ENCODE peak calls at places on chromosomes 3 and 15, in seven cellular contexts. I is stomach; R is fibroblast of lung; J is mesendoderm; C is ovary; P is uterus; G is CD8-positive, alpha-beta memory T cell. Z is an unnamed sample.

GRCh38 chr3:157810924-157811718 is 295.1 kb downstream of the SHOX2 start:
- DNase-seq in I (no peak), R (no peak), J (no peak), C (no peak), P (no peak), G (no peak), Z (no peak)

GRCh38 chr3:34957707-34958106 is 681.6 kb upstream of the ARPP21 start:
- DNase-seq in I (no peak), R (peak; percentile 92), J (no peak), C (no peak), P (no peak), G (no peak), Z (no peak)

GRCh38 chr3:161914703-161915102 is 418.1 kb downstream of the OTOL1 start:
- DNase-seq in I (no peak), R (peak; percentile 85), J (peak; percentile 71), C (peak; percentile 21), P (peak; percentile 35), G (no peak), Z (no peak)

GRCh38 chr3:195248281-195248680 is 22.7 kb downstream of the XXYLT1 start:
- DNase-seq in I (no peak), R (no peak), J (no peak), C (no peak), P (no peak), G (no peak), Z (no peak)

GRCh38 chr3:9782777-9783176 is 9.5 kb downstream of the TADA3 start:
- DNase-seq in I (no peak), R (no peak), J (peak; percentile 51), C (no peak), P (no peak), G (no peak), Z (no peak)

GRCh38 chr3:117439812-117440211 is 730.2 kb downstream of the TUSC7 start:
- DNase-seq in I (no peak), R (peak; percentile 25), J (peak; percentile 71), C (no peak), P (no peak), G (no peak), Z (no peak)

GRCh38 chr3:24410861-24411260 is 83.8 kb downstream of the THRB start:
- DNase-seq in I (no peak), R (no peak), J (peak; percentile 15), C (no peak), P (no peak), G (no peak), Z (no peak)

GRCh38 chr15:75149911-75150709 is 51.6 kb upstream of the C15orf39 start:
- DNase-seq in I (no peak), R (peak; percentile 51), J (no peak), C (no peak), P (no peak), G (no peak), Z (no peak)

GRCh38 chr3:99720985-99721632 is 82.7 kb downstream of the COL8A1 start:
- DNase-seq in I (no peak), R (peak; percentile 59), J (no peak), C (peak; percentile 26), P (peak; percentile 31), G (no peak), Z (no peak)

GRCh38 chr3:13420051-13420816 is at the start of gene NUP210:
- DNase-seq in I (peak; percentile 64), R (no peak), J (peak; percentile 46), C (no peak), P (no peak), G (peak; percentile 43), Z (no peak)

GRCh38 chr3:24773798-24774197 is 279.1 kb upstream of the THRB start:
- DNase-seq in I (peak; percentile 37), R (peak; percentile 55), J (peak; percentile 87), C (peak; percentile 32), P (peak; percentile 25), G (no peak), Z (no peak)

GRCh38 chr3:33658039-33658438 is 60.0 kb downstream of the CLASP2 start:
- DNase-seq in I (no peak), R (no peak), J (no peak), C (no peak), P (no peak), G (no peak), Z (no peak)

GRCh38 chr3:196159952-196160804 is 51.0 kb downstream of the ZDHHC19 start:
- DNase-seq in I (peak; percentile 74), R (peak; percentile 91), J (no peak), C (no peak), P (no peak), G (no peak), Z (no peak)

GRCh38 chr3:120682095-120682681 is at the start of gene HGD:
- DNase-seq in I (peak; percentile 63), R (no peak), J (no peak), C (no peak), P (no peak), G (no peak), Z (no peak)

GRCh38 chr3:184299488-184300376 is 691 bp downstream of the PSMD2 start:
- DNase-seq in I (no peak), R (peak; percentile 59), J (peak; percentile 38), C (no peak), P (no peak), G (no peak), Z (no peak)

GRCh38 chr3:86988235-86988634 is 2.7 kb downstream of the VGLL3 start:
- DNase-seq in I (no peak), R (peak; percentile 95), J (no peak), C (no peak), P (no peak), G (no peak), Z (no peak)

GRCh38 chr15:92277776-92278175 is 115.9 kb upstream of the ST8SIA2 start:
- DNase-seq in I (no peak), R (peak; percentile 13), J (peak; percentile 49), C (no peak), P (no peak), G (no peak), Z (no peak)

GRCh38 chr15:49427369-49427768 is 4.3 kb downstream of the FGF7 start:
- DNase-seq in I (no peak), R (no peak), J (no peak), C (no peak), P (no peak), G (no peak), Z (no peak)
- H3K4me3 ChIP-seq in I (peak overlapping the region; percentile 40), R (peak overlapping the region; percentile 65), J (no peak overlapping the region), C (peak overlapping the region; percentile 51), P (peak overlapping the region; percentile 46), G (no peak overlapping the region), Z (no peak overlapping the region)

GRCh38 chr15:45402955-45403892 is 24.9 kb upstream of the GATM start:
- DNase-seq in I (peak; percentile 42), R (peak; percentile 43), J (peak; percentile 38), C (peak; percentile 34), P (peak; percentile 18), G (peak; percentile 9), Z (peak; percentile 64)
- H3K27ac ChIP-seq in I (peak overlapping the region; percentile 96), R (peak overlapping the region; percentile 85), J (peak overlapping the region; percentile 86), C (peak overlapping the region; percentile 85), P (peak overlapping the region; percentile 81), G (peak overlapping the region; percentile 80), Z (peak overlapping the region; percentile 92)

DNA sequence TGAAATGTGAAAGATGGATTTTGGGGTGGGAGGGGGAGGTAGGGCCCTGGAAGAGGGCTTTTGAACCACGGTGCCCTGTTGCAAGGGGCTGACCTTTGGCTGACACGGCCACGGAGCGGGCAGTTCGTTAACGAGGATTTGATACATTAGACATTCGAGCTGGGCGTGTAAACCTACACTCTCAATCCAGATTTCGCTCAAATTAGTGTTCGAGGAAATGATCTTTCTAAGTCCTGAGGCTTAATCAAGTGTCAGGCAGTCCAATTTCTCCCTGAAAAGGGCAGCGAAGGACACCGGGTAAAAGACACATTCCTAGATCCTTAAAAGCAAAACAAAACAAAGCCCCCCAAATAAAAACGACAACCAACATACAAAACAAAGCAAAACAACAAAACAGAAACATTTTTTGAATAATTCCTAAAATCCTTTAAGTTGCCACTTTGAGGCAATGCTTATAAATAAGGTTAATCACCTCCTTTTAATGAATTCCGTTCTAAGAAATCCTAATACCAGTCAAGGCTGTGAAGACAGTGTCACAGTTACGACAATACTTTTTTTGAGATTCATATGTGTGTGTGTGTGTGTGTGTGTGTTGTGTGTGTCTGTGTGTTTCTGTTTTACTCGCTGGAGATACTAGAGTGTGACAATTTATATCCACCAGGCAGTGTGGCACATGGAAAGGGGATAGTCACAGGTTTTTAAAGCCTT is 13.2 kb downstream of the ZIC1 start:
- DNase-seq in I (no peak), R (no peak), J (no peak), C (no peak), P (no peak), G (no peak), Z (no peak)
- H3K27me3 ChIP-seq in I (peaks cover 78% of the 10 kb centered on the region), R (peaks cover 73% of the 10 kb centered on the region), J (peaks cover 67% of the 10 kb centered on the region), C (no peaks in the 10 kb centered on the region), P (peaks cover 98% of the 10 kb centered on the region), G (peaks cover 40% of the 10 kb centered on the region), Z (peaks cover 40% of the 10 kb centered on the region)

GRCh38 chr3:102301155-102301554 is 133.7 kb upstream of the ZPLD1 start:
- DNase-seq in I (no peak), R (no peak), J (peak; percentile 59), C (no peak), P (no peak), G (no peak), Z (no peak)
- H3K4me3 ChIP-seq in I (no peak overlapping the region), R (no peak overlapping the region), J (no peak overlapping the region), C (no peak overlapping the region), P (no peak overlapping the region), G (no peak overlapping the region), Z (no peak overlapping the region)

GRCh38 chr15:70109982-70110381 is 12.3 kb upstream of the TLE3 start:
- DNase-seq in I (no peak), R (no peak), J (no peak), C (no peak), P (no peak), G (no peak), Z (no peak)

GRCh38 chr15:70109522-70109921 is 11.8 kb upstream of the TLE3 start:
- DNase-seq in I (no peak), R (no peak), J (no peak), C (no peak), P (no peak), G (no peak), Z (no peak)

GRCh38 chr15:70113304-70113700 is 15.6 kb upstream of the TLE3 start:
- DNase-seq in I (peak; percentile 36), R (no peak), J (no peak), C (no peak), P (no peak), G (no peak), Z (peak; percentile 45)

GRCh38 chr15:70112018-70112395 is 14.3 kb upstream of the TLE3 start:
- DNase-seq in I (no peak), R (peak; percentile 70), J (no peak), C (no peak), P (no peak), G (no peak), Z (no peak)

GRCh38 chr15:70111203-70112017 is 13.7 kb upstream of the TLE3 start:
- DNase-seq in I (peak; percentile 53), R (peak; percentile 91), J (peak; percentile 97), C (peak; percentile 86), P (peak; percentile 81), G (no peak), Z (peak; percentile 72)
- H3K27ac ChIP-seq in I (peak overlapping the region; percentile 86), R (no peak overlapping the region), J (peak overlapping the region; percentile 45), C (peak overlapping the region; percentile 82), P (peak overlapping the region; percentile 78), G (no peak overlapping the region), Z (no peak overlapping the region)